ENCODE peak calls at places on chromosomes 2 and 18, in eight cellular contexts. I, Z, U, Q, S, A, V and C are unnamed samples.
A peak's percentile ranks its signal among the peaks of the same experiment; 100 is the strongest.

GRCh38 chr18:47263197-47263827 is 11.9 kb upstream of the SKOR2 start:
- DNase-seq in A (no peak), S (no peak), U (no peak), I (no peak), Q (no peak), Z (no peak), V (no peak), C (no peak)

GRCh38 chr2:215657844-215658243 is 222.0 kb upstream of the FN1 start:
- DNase-seq in I (no peak), S (no peak), Q (peak; percentile 97), U (no peak), A (no peak), Z (peak; percentile 58), V (no peak), C (no peak)

GRCh38 chr2:180655393-180655792 is 325.0 kb upstream of the UBE2E3 start:
- DNase-seq in A (no peak), Z (no peak), I (no peak), V (no peak), U (no peak), Q (peak; percentile 48), S (no peak), C (no peak)

GRCh38 chr2:43634604-43635306 is 2.3 kb upstream of the PLEKHH2 start:
- DNase-seq in S (no peak), U (no peak), A (no peak), Q (peak; percentile 83), V (no peak), I (no peak), Z (peak; percentile 30), C (no peak)

GRCh38 chr18:74108460-74108859 is 39.2 kb downstream of the FBXO15 start:
- DNase-seq in I (no peak), U (no peak), V (no peak), Z (no peak), A (no peak), S (no peak), Q (no peak), C (no peak)

GRCh38 chr18:46302866-46303485 is 198.8 kb downstream of the HAUS1 start:
- DNase-seq in Q (no peak), S (peak; percentile 71), U (no peak), Z (no peak), I (no peak), A (no peak), V (no peak), C (no peak)

GRCh38 chr2:85961754-85962153 is 73.0 kb upstream of the ST3GAL5 start:
- DNase-seq in A (no peak), Z (no peak), I (no peak), U (no peak), Q (no peak), S (peak; percentile 29), V (no peak), C (no peak)

GRCh38 chr2:129277611-129278010 is 701.9 kb upstream of the RAB6C start:
- DNase-seq in Z (no peak), V (no peak), A (no peak), I (no peak), Q (no peak), S (no peak), U (no peak), C (no peak)

GRCh38 chr2:219688560-219689445 is 61.4 kb downstream of the SLC4A3 start:
- DNase-seq in I (no peak), A (no peak), V (no peak), Z (peak; percentile 26), U (peak; percentile 37), S (peak; percentile 64), Q (peak; percentile 38), C (no peak)

GRCh38 chr2:44170337-44170736 is 1.7 kb downstream of the PPM1B start:
- DNase-seq in Q (peak; percentile 56), V (no peak), I (no peak), S (no peak), A (no peak), Z (no peak), U (no peak), C (no peak)

GRCh38 chr2:237490009-237490804 is 3.2 kb downstream of the MLPH start:
- DNase-seq in U (no peak), S (no peak), V (no peak), Z (no peak), I (no peak), Q (no peak), A (no peak), C (no peak)

GRCh38 chr2:38145226-38145625 is 69.3 kb upstream of the CYP1B1 start:
- DNase-seq in S (no peak), A (no peak), Q (peak; percentile 26), V (no peak), Z (no peak), U (no peak), I (no peak), C (no peak)

DNA sequence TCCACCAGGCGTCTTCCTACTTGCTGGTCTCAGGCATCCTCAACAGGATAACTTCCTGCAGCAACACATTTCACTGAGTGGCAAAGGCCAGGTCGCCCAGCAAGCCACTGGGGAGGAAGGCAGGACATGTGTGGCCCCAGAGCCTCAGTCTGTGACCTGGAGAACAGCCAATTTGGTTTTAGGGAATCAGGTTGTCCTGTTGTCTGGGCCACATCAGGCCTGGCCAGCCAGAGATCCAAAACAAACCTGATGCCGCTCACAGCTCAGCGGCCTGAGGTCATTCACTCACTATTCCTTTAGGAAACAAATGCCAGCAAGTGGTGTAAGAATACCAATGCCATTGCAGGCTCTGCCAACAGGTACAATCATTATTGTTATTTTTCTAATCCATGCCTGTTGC is 210.7 kb downstream of the VAPA start:
- DNase-seq in S (no peak), V (no peak), A (no peak), Z (no peak), Q (no peak), I (no peak), U (no peak), C (no peak)
- H3K27ac ChIP-seq in S (no peak overlapping the region), V (no peak overlapping the region), A (no peak overlapping the region), Z (no peak overlapping the region), Q (no peak overlapping the region), I (no peak overlapping the region), U (no peak overlapping the region), C (no peak overlapping the region)

GRCh38 chr18:35345950-35346349 is 1.7 kb upstream of the ZNF24 start:
- DNase-seq in U (no peak), Q (no peak), Z (no peak), S (no peak), A (no peak), V (no peak), I (no peak), C (no peak)
- H3K27ac ChIP-seq in U (peak overlapping the region; percentile 100), Q (no peak overlapping the region), Z (peak overlapping the region; percentile 99), S (no peak overlapping the region), A (no peak overlapping the region), V (peak overlapping the region; percentile 96), I (peak overlapping the region; percentile 100), C (peak overlapping the region; percentile 99)

GRCh38 chr2:195475336-195475735 is 181.7 kb upstream of the SLC39A10 start:
- DNase-seq in S (no peak), V (no peak), Z (no peak), I (peak; percentile 62), Q (no peak), U (no peak), A (no peak), C (no peak)
- H3K27ac ChIP-seq in S (no peak overlapping the region), V (no peak overlapping the region), Z (no peak overlapping the region), I (peak overlapping the region; percentile 83), Q (no peak overlapping the region), U (no peak overlapping the region), A (no peak overlapping the region), C (no peak overlapping the region)

GRCh38 chr2:241275910-241276309 is 39.6 kb downstream of the HDLBP start:
- DNase-seq in S (no peak), U (no peak), V (no peak), Q (no peak), Z (no peak), A (no peak), I (no peak), C (no peak)

GRCh38 chr2:241282553-241282952 is 32.9 kb downstream of the HDLBP start:
- DNase-seq in A (no peak), Z (no peak), S (no peak), U (no peak), I (no peak), V (no peak), Q (no peak), C (no peak)

GRCh38 chr2:241280291-241280690 is 35.2 kb downstream of the HDLBP start:
- DNase-seq in Q (no peak), A (no peak), U (no peak), V (no peak), I (no peak), Z (no peak), S (no peak), C (no peak)

GRCh38 chr2:241279828-241280227 is 35.6 kb downstream of the HDLBP start:
- DNase-seq in Z (no peak), U (no peak), I (no peak), Q (no peak), V (no peak), S (no peak), A (no peak), C (no peak)

DNA sequence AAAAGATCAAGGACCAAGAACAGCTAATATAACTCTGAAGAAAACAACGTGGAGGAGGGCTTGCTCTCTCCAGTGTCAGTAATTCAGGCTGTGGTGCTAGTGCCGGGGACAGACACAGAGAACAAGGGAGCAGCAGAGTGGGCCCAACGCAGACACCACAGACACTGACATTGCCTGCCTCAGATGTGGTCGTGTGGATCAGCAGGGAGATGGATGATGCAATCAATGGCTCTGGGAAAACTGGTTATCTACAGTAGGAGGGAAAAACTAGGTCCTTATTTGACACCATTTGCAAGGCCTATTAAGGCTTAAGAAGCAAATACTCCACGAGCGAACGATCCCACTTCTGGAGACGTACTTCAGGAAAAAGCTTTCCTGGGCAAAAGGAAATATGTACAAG is 36.1 kb downstream of the HDLBP start:
- DNase-seq in V (no peak), Q (peak; percentile 30), Z (no peak), I (no peak), S (no peak), A (no peak), U (no peak), C (no peak)
- H3K27ac ChIP-seq in V (peak overlapping the region; percentile 4), Q (no peak overlapping the region), Z (no peak overlapping the region), I (peak overlapping the region; percentile 43), S (no peak overlapping the region), A (no peak overlapping the region), U (no peak overlapping the region), C (no peak overlapping the region)

DNA sequence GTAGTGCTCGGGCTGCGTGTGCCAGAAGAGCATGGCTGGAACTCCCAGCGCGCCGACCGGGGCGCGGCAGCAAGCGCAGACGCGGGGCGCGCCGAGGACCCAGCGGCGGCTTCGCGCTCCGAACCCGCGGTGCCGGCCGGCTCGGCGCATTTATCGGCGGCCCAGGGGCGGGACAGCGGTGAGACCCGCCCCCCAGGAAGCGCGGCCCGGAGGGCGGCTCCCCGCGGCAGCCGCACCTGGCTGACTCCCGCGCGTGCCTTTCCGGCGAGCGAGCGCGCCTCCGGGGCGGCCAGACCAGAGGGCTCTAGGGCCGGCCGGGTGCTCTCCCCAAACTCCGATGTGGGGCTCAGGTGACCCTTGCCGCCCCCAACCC is at the start of gene TFCP2L1:
- DNase-seq in U (peak; percentile 41), Q (peak; percentile 26), A (no peak), I (peak; percentile 42), Z (no peak), V (peak; percentile 82), S (no peak), C (no peak)
- H3K27ac ChIP-seq in U (peak within 1 kb of the TSS; percentile 75), Q (no peak within 1 kb of the TSS), A (no peak within 1 kb of the TSS), I (no peak within 1 kb of the TSS), Z (no peak within 1 kb of the TSS), V (peak within 1 kb of the TSS; percentile 88), S (no peak within 1 kb of the TSS), C (no peak within 1 kb of the TSS)